ENCODE peak calls at places on chromosomes 7 and 10, in six cellular contexts. K is kidney tubule cell; U is foreskin fibroblast; S is NCI-H510A treated with DMSO at 0.1 percent for 48 hours; T is A549; C is stimulated activated CD4-positive, alpha-beta T cell treated with anti-CD3 and anti-CD28 coated beads, Interleukin-2, amount 100 ng/mL, for 48 hours. M is an unnamed sample.

GRCh38 chr7:129401228-129401967 is 32.8 kb upstream of the STRIP2 start:
- DNase-seq in K (peak; percentile 66), U (peak; percentile 24), S (no peak), T (no peak), C (no peak), M (no peak)

GRCh38 chr10:119208553-119208940 is 1.2 kb downstream of the GRK5 start:
- DNase-seq in K (peak; percentile 38), U (peak; percentile 58), S (no peak), T (no peak), C (no peak), M (no peak)

GRCh38 chr7:20562461-20562860 is 53.0 kb upstream of the ABCB5 start:
- DNase-seq in K (peak; percentile 29), U (no peak), S (no peak), T (no peak), C (no peak), M (no peak)

GRCh38 chr10:132532784-132533560 is 4.6 kb upstream of the INPP5A start:
- DNase-seq in K (peak; percentile 98), U (peak; percentile 90), S (no peak), T (no peak), C (no peak), M (no peak)

GRCh38 chr10:15411035-15411434 is 39.9 kb upstream of the FAM171A1 start:
- DNase-seq in K (no peak), U (no peak), S (no peak), T (no peak), C (no peak), M (no peak)

GRCh38 chr10:126902157-126902556 is 3.1 kb upstream of the DOCK1 start:
- DNase-seq in K (peak; percentile 98), U (peak; percentile 82), S (no peak), T (peak; percentile 47), C (no peak), M (no peak)

GRCh38 chr7:741850-742249 is 14.8 kb upstream of the PRKAR1B start:
- DNase-seq in K (no peak), U (no peak), S (no peak), T (no peak), C (no peak), M (no peak)

GRCh38 chr7:120805636-120806388 is 52.1 kb downstream of the TSPAN12 start:
- DNase-seq in K (peak; percentile 73), U (peak; percentile 75), S (peak; percentile 69), T (peak; percentile 51), C (peak; percentile 55), M (peak; percentile 84)

GRCh38 chr7:139673230-139673629 is 104.6 kb downstream of the HIPK2 start:
- DNase-seq in K (no peak), U (no peak), S (no peak), T (no peak), C (peak; percentile 30), M (peak; percentile 24)

GRCh38 chr7:116142850-116143249 is 67.5 kb upstream of the TES start:
- DNase-seq in K (no peak), U (no peak), S (no peak), T (no peak), C (no peak), M (no peak)

GRCh38 chr10:71531485-71532446 is 135.0 kb downstream of the CDH23 start:
- DNase-seq in K (no peak), U (no peak), S (peak; percentile 19), T (no peak), C (peak; percentile 31), M (peak; percentile 37)

GRCh38 chr10:119269737-119270136 is 62.4 kb downstream of the GRK5 start:
- DNase-seq in K (no peak), U (no peak), S (no peak), T (no peak), C (no peak), M (no peak)

GRCh38 chr10:14360951-14361350 is 30.2 kb upstream of the FRMD4A start:
- DNase-seq in K (no peak), U (no peak), S (no peak), T (no peak), C (no peak), M (no peak)

GRCh38 chr10:32982293-32982709 is 24.3 kb upstream of the ITGB1 start:
- DNase-seq in K (peak; percentile 97), U (peak; percentile 88), S (no peak), T (no peak), C (no peak), M (no peak)

GRCh38 chr7:80078159-80078731 is 56.4 kb upstream of the GNAI1 start:
- DNase-seq in K (peak; percentile 37), U (peak; percentile 47), S (peak; percentile 7), T (peak; percentile 15), C (no peak), M (no peak)

GRCh38 chr7:115868369-115868768 is 162.2 kb downstream of the TFEC start:
- DNase-seq in K (no peak), U (no peak), S (no peak), T (no peak), C (no peak), M (no peak)

GRCh38 chr10:13317474-13317873 is 17.6 kb upstream of the PHYH start:
- DNase-seq in K (no peak), U (no peak), S (no peak), T (no peak), C (no peak), M (no peak)

GRCh38 chr10:132865851-132866600 is 76.3 kb downstream of the CFAP46 start:
- DNase-seq in K (no peak), U (no peak), S (no peak), T (no peak), C (no peak), M (no peak)

GRCh38 chr7:55308186-55308929 is 56.8 kb upstream of the LANCL2 start:
- DNase-seq in K (peak; percentile 45), U (peak; percentile 16), S (no peak), T (no peak), C (no peak), M (no peak)

GRCh38 chr10:110681023-110681681 is 37.0 kb downstream of the RBM20 start:
- DNase-seq in K (peak; percentile 38), U (peak; percentile 46), S (peak; percentile 80), T (peak; percentile 81), C (peak; percentile 19), M (peak; percentile 35)

GRCh38 chr7:92969061-92969460 is 132.7 kb upstream of the CDK6 start:
- DNase-seq in K (no peak), U (no peak), S (no peak), T (no peak), C (no peak), M (no peak)

GRCh38 chr7:31326416-31326815 is 14.1 kb downstream of the NEUROD6 start:
- DNase-seq in K (no peak), U (no peak), S (no peak), T (no peak), C (no peak), M (no peak)

GRCh38 chr7:94069154-94069739 is 65.1 kb upstream of the BET1 start:
- DNase-seq in K (no peak), U (no peak), S (no peak), T (no peak), C (no peak), M (no peak)

M was measured in NCI-H1694 treated with DMSO at 0.1 percent for 48 hours.